ENCODE peak calls at places on chromosomes 11 and 22, in five cellular contexts. One of them, this sample, is unnamed.

GRCh38 chr11:36292311-36292722 is 3.1 kb upstream of the COMMD9 start:
- DNase-seq in NCI-H2171 treated with DMSO at 0.1 percent for 48 hours: peak; percentile 69
- DNase-seq in CD4-positive, alpha-beta T cell: no peak
- DNase-seq in stimulated activated CD4-positive, alpha-beta T cell treated with anti-CD3 and anti-CD28 coated beads, TNF-alpha, amount 100 ng/mL, for 4 hours: no peak
- DNase-seq in iPS DF 19.7: no peak
- DNase-seq in this sample: peak; percentile 31

GRCh38 chr11:32188785-32189184 is 97.9 kb downstream of the RCN1 start:
- DNase-seq in NCI-H2171 treated with DMSO at 0.1 percent for 48 hours: no peak
- DNase-seq in CD4-positive, alpha-beta T cell: no peak
- DNase-seq in stimulated activated CD4-positive, alpha-beta T cell treated with anti-CD3 and anti-CD28 coated beads, TNF-alpha, amount 100 ng/mL, for 4 hours: no peak
- DNase-seq in iPS DF 19.7: no peak
- DNase-seq in this sample: no peak

GRCh38 chr11:122248130-122248529 is 132.1 kb upstream of the BLID start:
- DNase-seq in NCI-H2171 treated with DMSO at 0.1 percent for 48 hours: no peak
- DNase-seq in CD4-positive, alpha-beta T cell: no peak
- DNase-seq in stimulated activated CD4-positive, alpha-beta T cell treated with anti-CD3 and anti-CD28 coated beads, TNF-alpha, amount 100 ng/mL, for 4 hours: no peak
- DNase-seq in iPS DF 19.7: no peak
- DNase-seq in this sample: no peak

GRCh38 chr11:68903631-68904457 is at the start of the genes IGHMBP2 and MRPL21:
- DNase-seq in NCI-H2171 treated with DMSO at 0.1 percent for 48 hours: peak; percentile 66
- DNase-seq in CD4-positive, alpha-beta T cell: peak; percentile 78
- DNase-seq in stimulated activated CD4-positive, alpha-beta T cell treated with anti-CD3 and anti-CD28 coated beads, TNF-alpha, amount 100 ng/mL, for 4 hours: peak; percentile 82
- DNase-seq in iPS DF 19.7: peak; percentile 20
- DNase-seq in this sample: peak; percentile 5

GRCh38 chr11:75259711-75260110 is 19.1 kb downstream of the TPBGL start:
- DNase-seq in NCI-H2171 treated with DMSO at 0.1 percent for 48 hours: no peak
- DNase-seq in CD4-positive, alpha-beta T cell: no peak
- DNase-seq in stimulated activated CD4-positive, alpha-beta T cell treated with anti-CD3 and anti-CD28 coated beads, TNF-alpha, amount 100 ng/mL, for 4 hours: no peak
- DNase-seq in iPS DF 19.7: no peak
- DNase-seq in this sample: no peak

GRCh38 chr22:44129614-44129976 is 51.1 kb upstream of the PARVG start:
- DNase-seq in NCI-H2171 treated with DMSO at 0.1 percent for 48 hours: peak; percentile 92
- DNase-seq in CD4-positive, alpha-beta T cell: no peak
- DNase-seq in stimulated activated CD4-positive, alpha-beta T cell treated with anti-CD3 and anti-CD28 coated beads, TNF-alpha, amount 100 ng/mL, for 4 hours: no peak
- DNase-seq in iPS DF 19.7: no peak
- DNase-seq in this sample: peak; percentile 72

GRCh38 chr11:62856333-62856910 is 17.0 kb upstream of the WDR74 start:
- DNase-seq in NCI-H2171 treated with DMSO at 0.1 percent for 48 hours: peak; percentile 71
- DNase-seq in CD4-positive, alpha-beta T cell: no peak
- DNase-seq in stimulated activated CD4-positive, alpha-beta T cell treated with anti-CD3 and anti-CD28 coated beads, TNF-alpha, amount 100 ng/mL, for 4 hours: no peak
- DNase-seq in iPS DF 19.7: no peak
- DNase-seq in this sample: no peak

GRCh38 chr11:86119062-86119461 is 50.2 kb upstream of the PICALM start:
- DNase-seq in NCI-H2171 treated with DMSO at 0.1 percent for 48 hours: no peak
- DNase-seq in CD4-positive, alpha-beta T cell: no peak
- DNase-seq in stimulated activated CD4-positive, alpha-beta T cell treated with anti-CD3 and anti-CD28 coated beads, TNF-alpha, amount 100 ng/mL, for 4 hours: no peak
- DNase-seq in iPS DF 19.7: no peak
- DNase-seq in this sample: no peak

GRCh38 chr11:47857485-47858168 is 9.5 kb upstream of the NUP160 start:
- DNase-seq in NCI-H2171 treated with DMSO at 0.1 percent for 48 hours: no peak
- DNase-seq in CD4-positive, alpha-beta T cell: no peak
- DNase-seq in stimulated activated CD4-positive, alpha-beta T cell treated with anti-CD3 and anti-CD28 coated beads, TNF-alpha, amount 100 ng/mL, for 4 hours: no peak
- DNase-seq in iPS DF 19.7: no peak
- DNase-seq in this sample: no peak

GRCh38 chr22:27637604-27638003 is 164.0 kb downstream of the MN1 start:
- DNase-seq in NCI-H2171 treated with DMSO at 0.1 percent for 48 hours: no peak
- DNase-seq in CD4-positive, alpha-beta T cell: no peak
- DNase-seq in stimulated activated CD4-positive, alpha-beta T cell treated with anti-CD3 and anti-CD28 coated beads, TNF-alpha, amount 100 ng/mL, for 4 hours: no peak
- DNase-seq in iPS DF 19.7: no peak
- DNase-seq in this sample: no peak

GRCh38 chr11:86182976-86183584 is 61.5 kb upstream of the EED start:
- DNase-seq in NCI-H2171 treated with DMSO at 0.1 percent for 48 hours: peak; percentile 92
- DNase-seq in CD4-positive, alpha-beta T cell: peak; percentile 16
- DNase-seq in stimulated activated CD4-positive, alpha-beta T cell treated with anti-CD3 and anti-CD28 coated beads, TNF-alpha, amount 100 ng/mL, for 4 hours: peak; percentile 20
- DNase-seq in iPS DF 19.7: no peak
- DNase-seq in this sample: no peak

GRCh38 chr11:122711831-122712378 is 56.4 kb downstream of the UBASH3B start:
- DNase-seq in NCI-H2171 treated with DMSO at 0.1 percent for 48 hours: peak; percentile 60
- DNase-seq in CD4-positive, alpha-beta T cell: no peak
- DNase-seq in stimulated activated CD4-positive, alpha-beta T cell treated with anti-CD3 and anti-CD28 coated beads, TNF-alpha, amount 100 ng/mL, for 4 hours: no peak
- DNase-seq in iPS DF 19.7: no peak
- DNase-seq in this sample: peak; percentile 47

GRCh38 chr22:44182591-44183588 is 2.2 kb downstream of the PARVG start:
- DNase-seq in NCI-H2171 treated with DMSO at 0.1 percent for 48 hours: no peak
- DNase-seq in CD4-positive, alpha-beta T cell: peak; percentile 11
- DNase-seq in stimulated activated CD4-positive, alpha-beta T cell treated with anti-CD3 and anti-CD28 coated beads, TNF-alpha, amount 100 ng/mL, for 4 hours: peak; percentile 20
- DNase-seq in iPS DF 19.7: no peak
- DNase-seq in this sample: no peak

GRCh38 chr22:19885841-19886592 is 31.3 kb upstream of the GNB1L start:
- DNase-seq in NCI-H2171 treated with DMSO at 0.1 percent for 48 hours: no peak
- DNase-seq in CD4-positive, alpha-beta T cell: no peak
- DNase-seq in stimulated activated CD4-positive, alpha-beta T cell treated with anti-CD3 and anti-CD28 coated beads, TNF-alpha, amount 100 ng/mL, for 4 hours: no peak
- DNase-seq in iPS DF 19.7: no peak
- DNase-seq in this sample: no peak

GRCh38 chr22:50702261-50702671 is 29.6 kb downstream of the SHANK3 start:
- DNase-seq in NCI-H2171 treated with DMSO at 0.1 percent for 48 hours: no peak
- DNase-seq in CD4-positive, alpha-beta T cell: no peak
- DNase-seq in stimulated activated CD4-positive, alpha-beta T cell treated with anti-CD3 and anti-CD28 coated beads, TNF-alpha, amount 100 ng/mL, for 4 hours: no peak
- DNase-seq in iPS DF 19.7: no peak
- DNase-seq in this sample: no peak

GRCh38 chr11:56910785-56911184 is 77.9 kb upstream of the OR5AK2 start:
- DNase-seq in NCI-H2171 treated with DMSO at 0.1 percent for 48 hours: no peak
- DNase-seq in CD4-positive, alpha-beta T cell: no peak
- DNase-seq in stimulated activated CD4-positive, alpha-beta T cell treated with anti-CD3 and anti-CD28 coated beads, TNF-alpha, amount 100 ng/mL, for 4 hours: no peak
- DNase-seq in iPS DF 19.7: no peak
- DNase-seq in this sample: no peak

GRCh38 chr11:70702040-70702648 is 303.8 kb downstream of the CTTN start:
- DNase-seq in NCI-H2171 treated with DMSO at 0.1 percent for 48 hours: no peak
- DNase-seq in CD4-positive, alpha-beta T cell: no peak
- DNase-seq in stimulated activated CD4-positive, alpha-beta T cell treated with anti-CD3 and anti-CD28 coated beads, TNF-alpha, amount 100 ng/mL, for 4 hours: no peak
- DNase-seq in iPS DF 19.7: no peak
- DNase-seq in this sample: no peak

GRCh38 chr11:74255741-74256369 is 55.6 kb downstream of the P4HA3 start:
- DNase-seq in NCI-H2171 treated with DMSO at 0.1 percent for 48 hours: peak; percentile 37
- DNase-seq in CD4-positive, alpha-beta T cell: peak; percentile 20
- DNase-seq in stimulated activated CD4-positive, alpha-beta T cell treated with anti-CD3 and anti-CD28 coated beads, TNF-alpha, amount 100 ng/mL, for 4 hours: no peak
- DNase-seq in iPS DF 19.7: no peak
- DNase-seq in this sample: peak; percentile 50

GRCh38 chr11:61833926-61834277 is 5.8 kb downstream of the FADS2 start:
- DNase-seq in NCI-H2171 treated with DMSO at 0.1 percent for 48 hours: no peak
- DNase-seq in CD4-positive, alpha-beta T cell: no peak
- DNase-seq in stimulated activated CD4-positive, alpha-beta T cell treated with anti-CD3 and anti-CD28 coated beads, TNF-alpha, amount 100 ng/mL, for 4 hours: no peak
- DNase-seq in iPS DF 19.7: no peak
- DNase-seq in this sample: no peak

This sample was measured in NCI-H1694.